ENCODE peak calls at places on chromosome 20, in five cellular contexts. O is SK-N-MC; S is stimulated activated CD4-positive, alpha-beta T cell treated with anti-CD3 and anti-CD28 coated beads, Interleukin-1b, Interleukin-23, amount 100 ng/mL, for 24 hours; K is tibial nerve; D is M059J. P is an unnamed sample.

GRCh38 chr20:8226106-8226505 is 94.0 kb downstream of the PLCB1 start:
- DNase-seq in O (no peak), S (no peak), K (no peak), D (no peak), P (no peak)

GRCh38 chr20:33788351-33789049 is 22.6 kb upstream of the CHMP4B start:
- DNase-seq in O (no peak), S (no peak), K (no peak), D (peak; percentile 35), P (no peak)

GRCh38 chr20:50258790-50259483 is 68.3 kb downstream of the CEBPB start:
- DNase-seq in O (no peak), S (no peak), K (no peak), D (no peak), P (no peak)

GRCh38 chr20:49785851-49786174 is 26.8 kb upstream of the SLC9A8 start:
- DNase-seq in O (no peak), S (no peak), K (no peak), D (no peak), P (no peak)

GRCh38 chr20:53428997-53429396 is 164.6 kb downstream of the ZNF217 start:
- DNase-seq in O (no peak), S (no peak), K (no peak), D (no peak), P (no peak)

GRCh38 chr20:63767456-63767855 is 27.9 kb downstream of the SLC2A4RG start:
- DNase-seq in O (no peak), S (no peak), K (no peak), D (no peak), P (no peak)

GRCh38 chr20:62416651-62417637 is 9.9 kb upstream of the CABLES2 start:
- DNase-seq in O (no peak), S (no peak), K (no peak), D (no peak), P (no peak)

GRCh38 chr20:40648505-40649072 is 40.4 kb downstream of the MAFB start:
- DNase-seq in O (no peak), S (no peak), K (no peak), D (no peak), P (no peak)

GRCh38 chr20:17589161-17589834 is 19.4 kb downstream of the DSTN start:
- DNase-seq in O (no peak), S (no peak), K (no peak), D (no peak), P (no peak)

GRCh38 chr20:3447321-3447720 is 23.5 kb upstream of the ATRN start:
- DNase-seq in O (no peak), S (no peak), K (no peak), D (no peak), P (no peak)

GRCh38 chr20:16216227-16217210 is 356.7 kb downstream of the KIF16B start:
- DNase-seq in O (no peak), S (no peak), K (no peak), D (peak; percentile 80), P (no peak)

GRCh38 chr20:11703119-11703518 is 214.6 kb upstream of the BTBD3 start:
- DNase-seq in O (no peak), S (no peak), K (no peak), D (no peak), P (no peak)

GRCh38 chr20:58676161-58676560 is 16.4 kb upstream of the NPEPL1 start:
- DNase-seq in O (no peak), S (no peak), K (no peak), D (no peak), P (no peak)

GRCh38 chr20:45097485-45098095 is 3.3 kb downstream of the KCNS1 start:
- DNase-seq in O (no peak), S (no peak), K (no peak), D (no peak), P (no peak)

GRCh38 chr20:10521068-10521834 is 86.1 kb downstream of the SLX4IP start:
- DNase-seq in O (no peak), S (no peak), K (no peak), D (peak; percentile 93), P (no peak)

GRCh38 chr20:30816182-30816645 is 441.2 kb upstream of the DEFB115 start:
- DNase-seq in O (no peak), S (no peak), K (no peak), D (no peak), P (no peak)

GRCh38 chr20:59495894-59496510 is 108.3 kb upstream of the PHACTR3 start:
- DNase-seq in O (no peak), S (peak; percentile 57), K (peak; percentile 26), D (peak; percentile 69), P (peak; percentile 21)

GRCh38 chr20:22584630-22584921 is 204 bp upstream of the FOXA2 start:
- DNase-seq in O (no peak), S (no peak), K (no peak), D (no peak), P (peak; percentile 81)